ENCODE peak calls at places on chromosomes 3 and 15, in four cellular contexts. O, J, R and K are unnamed samples.

GRCh38 chr3:46705751-46706572 is 4.8 kb downstream of the TMIE start:
- DNase-seq in O (peak; percentile 89), J (no peak), R (no peak), K (no peak)

GRCh38 chr3:141465221-141465620 is 21.6 kb upstream of the RASA2 start:
- DNase-seq in O (no peak), J (no peak), R (no peak), K (no peak)

GRCh38 chr3:54819926-54820325 is 107.9 kb downstream of the LRTM1 start:
- DNase-seq in O (peak; percentile 14), J (no peak), R (no peak), K (no peak)

GRCh38 chr3:65005481-65005880 is 317.7 kb upstream of the ADAMTS9 start:
- DNase-seq in O (peak; percentile 39), J (no peak), R (no peak), K (no peak)

GRCh38 chr15:90020041-90020735 is 19.1 kb downstream of the ZNF710 start:
- DNase-seq in O (no peak), J (peak; percentile 44), R (peak; percentile 26), K (no peak)

GRCh38 chr3:14789640-14790285 is 29.0 kb upstream of the FGD5 start:
- DNase-seq in O (no peak), J (no peak), R (no peak), K (no peak)

GRCh38 chr3:12158387-12159226 is at the start of gene TIMP4:
- DNase-seq in O (peak; percentile 68), J (no peak), R (peak; percentile 68), K (no peak)

GRCh38 chr3:172980849-172981248 is 160.2 kb downstream of the SPATA16 start:
- DNase-seq in O (peak; percentile 8), J (no peak), R (no peak), K (no peak)

GRCh38 chr15:75669191-75669878 is 21.6 kb downstream of the SNX33 start:
- DNase-seq in O (peak; percentile 44), J (no peak), R (no peak), K (no peak)

GRCh38 chr3:126941721-126942270 is 41.1 kb upstream of the PLXNA1 start:
- DNase-seq in O (no peak), J (no peak), R (no peak), K (no peak)

GRCh38 chr3:41286305-41286704 is 87.0 kb downstream of the CTNNB1 start:
- DNase-seq in O (no peak), J (no peak), R (no peak), K (no peak)

GRCh38 chr3:97949743-97950142 is 22.5 kb downstream of the RIOX2 start:
- DNase-seq in O (no peak), J (no peak), R (no peak), K (no peak)

GRCh38 chr15:57153140-57153539 is 223.2 kb upstream of the CGNL1 start:
- DNase-seq in O (peak; percentile 24), J (no peak), R (no peak), K (no peak)

GRCh38 chr15:36924076-36924475 is 176.3 kb downstream of the MEIS2 start:
- DNase-seq in O (no peak), J (no peak), R (no peak), K (no peak)

GRCh38 chr3:11156026-11156410 is 1.7 kb downstream of the HRH1 start:
- DNase-seq in O (no peak), J (no peak), R (no peak), K (no peak)

GRCh38 chr15:100901702-100902435 is 17.3 kb upstream of the LRRK1 start:
- DNase-seq in O (peak; percentile 16), J (no peak), R (no peak), K (no peak)